ENCODE peak calls at places on chromosomes 5 and 9, in four cellular contexts. One of them, this sample, is unnamed.

GRCh38 chr9:104227108-104227507 is 133.0 kb downstream of the SMC2 start:
- DNase-seq in A549: no peak
- DNase-seq in K562: no peak
- DNase-seq in GM12878: no peak
- DNase-seq in this sample: no peak

GRCh38 chr9:91116226-91116625 is 245.5 kb downstream of the AUH start:
- DNase-seq in A549: no peak
- DNase-seq in K562: no peak
- DNase-seq in GM12878: no peak
- DNase-seq in this sample: no peak

GRCh38 chr5:111173476-111173875 is 50.7 kb upstream of the CAMK4 start:
- DNase-seq in A549: no peak
- DNase-seq in K562: no peak
- DNase-seq in GM12878: no peak
- DNase-seq in this sample: no peak

GRCh38 chr9:91131433-91131839 is 230.3 kb downstream of the AUH start:
- DNase-seq in A549: peak; percentile 69
- DNase-seq in K562: no peak
- DNase-seq in GM12878: no peak
- DNase-seq in this sample: no peak

GRCh38 chr5:120073722-120074121 is 390.4 kb upstream of the PRR16 start:
- DNase-seq in A549: no peak
- DNase-seq in K562: no peak
- DNase-seq in GM12878: no peak
- DNase-seq in this sample: no peak

GRCh38 chr9:113996531-113997001 is 81.5 kb downstream of the AMBP start:
- DNase-seq in A549: no peak
- DNase-seq in K562: no peak
- DNase-seq in GM12878: no peak
- DNase-seq in this sample: no peak

GRCh38 chr5:62326302-62326701 is 20.3 kb downstream of the KIF2A start:
- DNase-seq in A549: no peak
- DNase-seq in K562: no peak
- DNase-seq in GM12878: no peak
- DNase-seq in this sample: no peak

GRCh38 chr5:177500685-177501522 is 3.5 kb upstream of the PDLIM7 start:
- DNase-seq in A549: peak; percentile 83
- DNase-seq in K562: peak; percentile 81
- DNase-seq in GM12878: no peak
- DNase-seq in this sample: peak; percentile 62

GRCh38 chr5:151470440-151470839 is 23.0 kb downstream of the SLC36A1 start:
- DNase-seq in A549: no peak
- DNase-seq in K562: no peak
- DNase-seq in GM12878: no peak
- DNase-seq in this sample: no peak

GRCh38 chr5:87127956-87128687 is 139.6 kb upstream of the RASA1 start:
- DNase-seq in A549: no peak
- DNase-seq in K562: no peak
- DNase-seq in GM12878: no peak
- DNase-seq in this sample: no peak

GRCh38 chr5:159451197-159452052 is 121.1 kb upstream of the IL12B start:
- DNase-seq in A549: peak; percentile 75
- DNase-seq in K562: no peak
- DNase-seq in GM12878: no peak
- DNase-seq in this sample: no peak

GRCh38 chr5:73314395-73315195 is 134.0 kb downstream of the FOXD1 start:
- DNase-seq in A549: no peak
- DNase-seq in K562: no peak
- DNase-seq in GM12878: no peak
- DNase-seq in this sample: no peak

GRCh38 chr5:94245608-94246007 is 372.8 kb downstream of the KIAA0825 start:
- DNase-seq in A549: no peak
- DNase-seq in K562: no peak
- DNase-seq in GM12878: no peak
- DNase-seq in this sample: no peak

GRCh38 chr5:170284231-170284630 is 13.3 kb downstream of the LCP2 start:
- DNase-seq in A549: no peak
- DNase-seq in K562: no peak
- DNase-seq in GM12878: no peak
- DNase-seq in this sample: no peak

GRCh38 chr5:88883566-88884434 is 816 bp upstream of the MEF2C start:
- DNase-seq in A549: peak; percentile 18
- DNase-seq in K562: peak; percentile 58
- DNase-seq in GM12878: no peak
- DNase-seq in this sample: no peak

GRCh38 chr9:134049236-134049635 is 18.6 kb downstream of the BRD3 start:
- DNase-seq in A549: no peak
- DNase-seq in K562: no peak
- DNase-seq in GM12878: no peak
- DNase-seq in this sample: no peak

GRCh38 chr5:34587355-34588241 is 68.5 kb upstream of the RAI14 start:
- DNase-seq in A549: peak; percentile 80
- DNase-seq in K562: peak; percentile 89
- DNase-seq in GM12878: peak; percentile 15
- DNase-seq in this sample: peak; percentile 57
- TF ChIP-seq POLR2A in A549: no peak
- TF ChIP-seq POLR2A in K562: no peak
- TF ChIP-seq POLR2A in GM12878: no peak
- TF ChIP-seq POLR2A in this sample: no peak

GRCh38 chr9:97852001-97852398 is 1.0 kb upstream of the FOXE1 start:
- DNase-seq in A549: no peak
- DNase-seq in K562: no peak
- DNase-seq in GM12878: no peak
- DNase-seq in this sample: no peak
- TF ChIP-seq RAD21 in A549: no peak
- TF ChIP-seq RAD21 in K562: no peak
- TF ChIP-seq RAD21 in GM12878: no peak
- TF ChIP-seq RAD21 in this sample: no peak

DNA sequence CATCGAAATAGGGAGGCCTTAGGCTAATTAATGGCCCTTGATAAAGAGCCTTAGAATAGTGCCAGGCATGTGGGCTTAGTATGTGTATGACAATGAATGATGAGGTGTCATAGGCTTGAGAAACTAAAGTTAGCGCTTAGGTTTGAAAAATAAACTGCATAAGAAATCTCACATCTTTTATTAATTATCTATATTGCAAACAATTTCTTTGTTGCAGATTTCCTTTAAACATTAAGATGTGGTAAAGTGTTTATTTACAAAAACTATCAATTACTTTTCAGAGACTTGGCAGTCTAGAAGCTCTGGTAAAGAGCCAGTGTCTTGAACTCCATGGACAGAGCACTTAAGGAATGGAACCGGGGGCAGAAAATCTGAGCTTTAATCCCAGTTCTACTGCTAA is 23.1 kb downstream of the MAP1B start:
- DNase-seq in A549: no peak
- DNase-seq in K562: no peak
- DNase-seq in GM12878: no peak
- DNase-seq in this sample: no peak
- TF ChIP-seq CHD4 in A549: no peak
- TF ChIP-seq CHD4 in K562: no peak
- TF ChIP-seq CHD4 in GM12878: no peak
- TF ChIP-seq CHD4 in this sample: no peak

GRCh38 chr5:134525687-134526482 is 415 bp downstream of the JADE2 start:
- DNase-seq in A549: peak; percentile 84
- DNase-seq in K562: peak; percentile 79
- DNase-seq in GM12878: no peak
- DNase-seq in this sample: peak; percentile 61

GRCh38 chr5:134523543-134524136 is 1.8 kb upstream of the JADE2 start:
- DNase-seq in A549: no peak
- DNase-seq in K562: no peak
- DNase-seq in GM12878: no peak
- DNase-seq in this sample: no peak

GRCh38 chr5:134526483-134527155 is 1.1 kb downstream of the JADE2 start:
- DNase-seq in A549: no peak
- DNase-seq in K562: peak; percentile 84
- DNase-seq in GM12878: no peak
- DNase-seq in this sample: peak; percentile 67

GRCh38 chr5:134524826-134525686 is at the start of gene JADE2:
- DNase-seq in A549: peak; percentile 89
- DNase-seq in K562: peak; percentile 75
- DNase-seq in GM12878: no peak
- DNase-seq in this sample: peak; percentile 40

DNA sequence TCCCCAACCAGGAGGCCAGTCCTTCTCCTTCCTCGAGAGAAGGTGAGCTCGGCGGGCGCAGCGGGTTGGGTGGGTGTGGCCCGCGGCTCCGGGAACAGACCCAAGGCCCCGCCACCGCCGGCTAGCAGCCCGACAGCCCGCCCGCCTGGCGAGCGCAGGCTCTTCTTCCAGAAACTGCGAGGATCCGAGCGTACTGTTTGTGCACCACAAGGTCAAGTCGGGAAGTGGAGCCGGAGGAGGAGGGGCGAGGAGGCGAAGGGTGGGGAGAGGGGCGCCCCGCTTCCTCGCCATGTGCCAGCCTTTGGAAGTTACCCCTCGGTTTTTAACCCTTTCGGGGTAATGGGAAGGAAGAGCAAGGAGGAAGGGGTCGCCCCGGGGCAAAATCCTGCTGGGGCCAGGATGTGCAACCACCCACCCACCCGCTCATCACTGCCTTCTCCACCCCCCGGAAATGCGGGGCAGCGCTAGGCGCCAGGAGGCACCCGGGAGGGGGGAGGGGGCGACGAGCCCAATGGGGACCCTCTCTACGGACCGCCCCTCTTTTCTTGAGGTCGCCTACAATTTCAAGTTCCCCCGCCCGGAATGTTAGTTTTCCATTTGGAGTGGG is 1.1 kb upstream of the JADE2 start:
- DNase-seq in A549: peak; percentile 88
- DNase-seq in K562: peak; percentile 66
- DNase-seq in GM12878: no peak
- DNase-seq in this sample: no peak
- TF ChIP-seq POLR2A in A549: peak; percentile 43
- TF ChIP-seq POLR2A in K562: peak; percentile 70
- TF ChIP-seq POLR2A in GM12878: peak; percentile 82
- TF ChIP-seq POLR2A in this sample: no peak

GRCh38 chr9:136107953-136108647 is 10.6 kb downstream of the TMEM250 start:
- DNase-seq in A549: no peak
- DNase-seq in K562: peak; percentile 62
- DNase-seq in GM12878: no peak
- DNase-seq in this sample: no peak

GRCh38 chr9:136111190-136111589 is 7.5 kb downstream of the TMEM250 start:
- DNase-seq in A549: no peak
- DNase-seq in K562: no peak
- DNase-seq in GM12878: no peak
- DNase-seq in this sample: no peak

GRCh38 chr9:136110082-136111061 is 8.3 kb downstream of the TMEM250 start:
- DNase-seq in A549: no peak
- DNase-seq in K562: peak; percentile 60
- DNase-seq in GM12878: no peak
- DNase-seq in this sample: no peak

GRCh38 chr9:136108648-136109266 is 9.9 kb downstream of the TMEM250 start:
- DNase-seq in A549: no peak
- DNase-seq in K562: no peak
- DNase-seq in GM12878: no peak
- DNase-seq in this sample: no peak

GRCh38 chr9:136109351-136110081 is 9.2 kb downstream of the TMEM250 start:
- DNase-seq in A549: peak; percentile 90
- DNase-seq in K562: peak; percentile 87
- DNase-seq in GM12878: peak; percentile 77
- DNase-seq in this sample: no peak
- TF ChIP-seq RAD21 in A549: peak; percentile 43
- TF ChIP-seq RAD21 in K562: no peak
- TF ChIP-seq RAD21 in GM12878: no peak
- TF ChIP-seq RAD21 in this sample: no peak

DNA sequence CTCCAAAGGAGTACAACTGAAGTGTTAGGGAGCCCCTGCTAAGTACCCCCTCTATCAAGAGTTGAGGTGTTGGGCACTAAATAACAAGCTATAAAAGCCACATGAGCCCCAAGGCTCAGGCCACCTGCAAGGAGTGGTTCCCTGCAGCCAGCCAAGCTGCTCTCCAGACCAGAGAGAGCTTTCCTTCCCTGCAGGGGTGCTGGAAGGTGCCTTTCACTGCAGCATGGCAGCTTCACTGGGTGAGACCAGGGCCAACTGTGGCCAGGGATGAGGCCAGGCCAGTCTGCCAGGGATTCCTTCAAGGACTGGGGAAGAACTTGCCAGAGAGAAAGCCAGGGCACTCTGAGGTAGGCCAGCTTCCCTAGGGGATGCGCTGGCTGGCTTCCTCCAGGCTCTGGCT is 14.9 kb downstream of the GADD45G start:
- DNase-seq in A549: no peak
- DNase-seq in K562: no peak
- DNase-seq in GM12878: no peak
- DNase-seq in this sample: no peak
- TF ChIP-seq CHD4 in A549: no peak
- TF ChIP-seq CHD4 in K562: no peak
- TF ChIP-seq CHD4 in GM12878: no peak
- TF ChIP-seq CHD4 in this sample: no peak

GRCh38 chr9:107932036-107932435 is 442.5 kb upstream of the KLF4 start:
- DNase-seq in A549: no peak
- DNase-seq in K562: no peak
- DNase-seq in GM12878: no peak
- DNase-seq in this sample: no peak

GRCh38 chr9:107933042-107933441 is 443.5 kb upstream of the KLF4 start:
- DNase-seq in A549: peak; percentile 14
- DNase-seq in K562: no peak
- DNase-seq in GM12878: no peak
- DNase-seq in this sample: no peak

GRCh38 chr9:107931071-107931715 is 441.6 kb upstream of the KLF4 start:
- DNase-seq in A549: no peak
- DNase-seq in K562: no peak
- DNase-seq in GM12878: no peak
- DNase-seq in this sample: no peak

GRCh38 chr9:107929439-107929838 is 439.9 kb upstream of the KLF4 start:
- DNase-seq in A549: no peak
- DNase-seq in K562: no peak
- DNase-seq in GM12878: no peak
- DNase-seq in this sample: no peak

DNA sequence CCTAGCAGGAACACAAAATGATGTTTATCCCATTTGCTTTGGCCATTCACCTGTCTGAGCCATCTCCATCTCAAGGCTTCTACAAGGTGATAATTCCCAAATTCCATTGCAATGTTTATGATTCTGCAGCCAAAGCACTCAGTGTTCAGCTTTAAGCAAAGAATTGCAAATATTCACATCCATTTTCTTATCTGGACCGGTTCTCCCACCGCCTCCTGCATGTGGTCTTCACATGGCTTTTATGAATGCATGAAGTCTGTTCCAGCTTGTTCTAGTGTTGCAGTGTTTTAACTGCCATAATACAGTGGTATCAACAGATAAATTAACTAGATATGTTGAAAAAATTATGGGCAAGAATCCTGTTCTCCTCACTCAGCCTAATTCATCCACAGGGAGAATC is 443.0 kb upstream of the KLF4 start:
- DNase-seq in A549: no peak
- DNase-seq in K562: no peak
- DNase-seq in GM12878: no peak
- DNase-seq in this sample: no peak
- TF ChIP-seq POLR2A in A549: no peak
- TF ChIP-seq POLR2A in K562: no peak
- TF ChIP-seq POLR2A in GM12878: no peak
- TF ChIP-seq POLR2A in this sample: no peak